ENCODE peak calls at places on chromosome X, in ten cellular contexts. Z is activated CD8-positive, alpha-beta T cell treated with anti-CD3 and anti-CD28 coated beads, Interleukin-2, amount 10 ng/mL, durations not matched to agents 7 days and 5 days; O is lung microvascular endothelial cell; A is NCI-H1092; C is mesenchymal stem cell; Q is NCI-H146; R is GM13976; M is stimulated activated CD4-positive, alpha-beta T cell treated with anti-CD3 and anti-CD28 coated beads, Interleukin-15, amount 100 ng/mL, for 48 hours; G is stimulated activated CD8-positive, alpha-beta memory T cell treated with anti-CD3 and anti-CD28 coated beads, Interleukin-4, amount 100 ng/mL, for 1 hour; D is Right ventricle myocardium superior. I is an unnamed sample.

GRCh38 chrX:140507223-140507981 is 2.5 kb upstream of the SOX3 start:
- DNase-seq in M (no peak), D (no peak), R (peak; percentile 13), A (no peak), C (no peak), O (no peak), Z (no peak), G (no peak), Q (no peak), I (no peak)

GRCh38 chrX:38754102-38754790 is 47.0 kb upstream of the MID1IP1 start:
- DNase-seq in D (no peak), G (no peak), A (peak; percentile 23), Z (peak; percentile 37), O (peak; percentile 64), Q (peak; percentile 60), M (no peak), C (peak; percentile 54), R (peak; percentile 13), I (peak; percentile 43)

GRCh38 chrX:15973941-15974340 is 119.3 kb upstream of the AP1S2 start:
- DNase-seq in Q (no peak), R (no peak), Z (no peak), O (no peak), A (no peak), M (no peak), G (no peak), D (peak; percentile 55), C (no peak), I (no peak)

GRCh38 chrX:11445540-11445939 is 152.3 kb downstream of the AMELX start:
- DNase-seq in D (no peak), Z (no peak), C (no peak), M (no peak), A (no peak), G (no peak), O (no peak), R (no peak), Q (no peak), I (no peak)

GRCh38 chrX:8254386-8254785 is 83.3 kb upstream of the VCX2 start:
- DNase-seq in R (no peak), Q (no peak), O (no peak), Z (no peak), C (no peak), D (no peak), M (no peak), A (no peak), G (no peak), I (no peak)

GRCh38 chrX:147174596-147174995 is 360.1 kb upstream of the CXorf51A start:
- DNase-seq in D (no peak), R (no peak), Z (no peak), Q (no peak), O (no peak), G (no peak), C (no peak), M (no peak), A (no peak), I (no peak)

GRCh38 chrX:77527233-77528001 is 80.2 kb downstream of the FGF16 start:
- DNase-seq in Q (peak; percentile 4), O (no peak), D (peak; percentile 63), Z (no peak), C (no peak), R (peak; percentile 8), A (no peak), M (no peak), G (no peak), I (no peak)

GRCh38 chrX:2589186-2590020 is 88.6 kb upstream of the DHRSX start:
- DNase-seq in R (no peak), D (no peak), Q (no peak), C (no peak), G (no peak), Z (no peak), O (no peak), M (no peak), A (no peak), I (no peak)

GRCh38 chrX:109858602-109859341 is 125.7 kb upstream of the ACSL4 start:
- DNase-seq in C (no peak), Z (no peak), D (no peak), A (no peak), R (no peak), Q (no peak), G (no peak), M (no peak), O (no peak), I (no peak)

GRCh38 chrX:136865270-136866168 is 15.0 kb downstream of the RBMX start:
- DNase-seq in A (no peak), M (no peak), Z (no peak), O (no peak), G (no peak), Q (no peak), R (no peak), D (no peak), C (no peak), I (no peak)

GRCh38 chrX:47563801-47564315 is 2.9 kb downstream of the ARAF start:
- DNase-seq in A (no peak), M (no peak), C (no peak), Q (no peak), O (peak; percentile 19), Z (no peak), D (no peak), R (peak; percentile 3), G (no peak), I (no peak)

GRCh38 chrX:110397353-110397752 is 38.7 kb downstream of the RTL9 start:
- DNase-seq in G (no peak), O (no peak), Z (no peak), C (no peak), A (no peak), R (no peak), D (no peak), M (no peak), Q (no peak), I (no peak)

GRCh38 chrX:38970845-38971244 is 169.6 kb downstream of the MID1IP1 start:
- DNase-seq in Q (no peak), Z (no peak), G (no peak), R (no peak), A (no peak), D (no peak), O (no peak), M (peak; percentile 10), C (no peak), I (no peak)

GRCh38 chrX:47101206-47101605 is 23.0 kb downstream of the RGN start:
- DNase-seq in R (no peak), Z (no peak), D (no peak), G (no peak), Q (no peak), O (no peak), C (no peak), M (no peak), A (no peak), I (no peak)

GRCh38 chrX:584572-584971 is 46.0 kb upstream of the SHOX start:
- DNase-seq in A (no peak), D (no peak), Z (no peak), O (no peak), Q (no peak), C (no peak), G (no peak), R (no peak), M (no peak), I (no peak)

GRCh38 chrX:10582945-10583344 is 37.4 kb downstream of the MID1 start:
- DNase-seq in G (no peak), A (no peak), Z (no peak), Q (no peak), O (no peak), R (no peak), C (no peak), M (no peak), D (no peak), I (no peak)

GRCh38 chrX:129659137-129659536 is 4.4 kb upstream of the APLN start:
- DNase-seq in G (no peak), C (peak; percentile 11), Z (no peak), A (no peak), O (no peak), D (no peak), R (no peak), Q (no peak), M (no peak), I (no peak)

GRCh38 chrX:125287282-125287681 is 32.4 kb upstream of the TEX13C start:
- DNase-seq in A (no peak), R (no peak), Z (no peak), O (no peak), G (no peak), D (no peak), C (no peak), M (no peak), Q (no peak), I (no peak)

GRCh38 chrX:147838465-147839131 is 73.1 kb upstream of the FMR1 start:
- DNase-seq in M (no peak), C (no peak), G (no peak), D (no peak), Q (no peak), A (no peak), Z (no peak), R (no peak), O (peak; percentile 12), I (no peak)

GRCh38 chrX:27796640-27797257 is 11.0 kb upstream of the MAGEB10 start:
- DNase-seq in C (no peak), A (no peak), O (no peak), D (no peak), M (no peak), Q (no peak), Z (no peak), R (no peak), G (no peak), I (no peak)

GRCh38 chrX:5810636-5811035 is 418.0 kb downstream of the NLGN4X start:
- DNase-seq in A (no peak), D (no peak), Z (no peak), C (peak; percentile 4), R (no peak), M (no peak), G (no peak), O (no peak), Q (no peak), I (no peak)

GRCh38 chrX:86171366-86171765 is 23.1 kb downstream of the DACH2 start:
- DNase-seq in A (no peak), D (no peak), M (no peak), Q (peak; percentile 31), Z (no peak), O (peak; percentile 47), C (peak; percentile 16), G (no peak), R (no peak), I (no peak)

GRCh38 chrX:150254909-150255308 is 108.2 kb upstream of the MAMLD1 start:
- DNase-seq in G (no peak), C (no peak), A (no peak), R (no peak), Q (no peak), Z (no peak), O (no peak), D (no peak), M (no peak), I (no peak)

GRCh38 chrX:108072746-108073145 is 18.6 kb downstream of the PSMD10 start:
- DNase-seq in G (no peak), R (no peak), M (no peak), A (no peak), C (peak; percentile 2), O (peak; percentile 41), Q (no peak), D (no peak), Z (no peak), I (no peak)

GRCh38 chrX:118519411-118520205 is 24.0 kb downstream of the DOCK11 start:
- DNase-seq in M (no peak), C (peak; percentile 55), A (no peak), D (no peak), O (peak; percentile 2), R (no peak), Z (no peak), Q (no peak), G (no peak), I (no peak)

GRCh38 chrX:40471965-40472648 is 108.7 kb upstream of the ATP6AP2 start:
- DNase-seq in C (peak; percentile 88), Z (peak; percentile 27), A (peak; percentile 26), G (no peak), Q (peak; percentile 82), O (peak; percentile 27), R (peak; percentile 42), M (no peak), D (no peak), I (peak; percentile 91)

GRCh38 chrX:75786290-75786689 is 1.2 kb upstream of the MAGEE2 start:
- DNase-seq in Q (no peak), C (no peak), A (no peak), G (no peak), Z (no peak), R (no peak), O (no peak), D (no peak), M (no peak), I (no peak)

GRCh38 chrX:132045456-132045855 is 22.4 kb downstream of the STK26 start:
- DNase-seq in G (no peak), O (no peak), R (no peak), Z (no peak), C (peak; percentile 11), M (no peak), Q (no peak), D (no peak), A (no peak), I (no peak)